ENCODE peak calls at places on chromosomes 4 and X, in four cellular contexts. One of them, this sample, is unnamed.

GRCh38 chr4:76579596-76580375 is 144.8 kb downstream of the SHROOM3 start:
- DNase-seq in WTC11: no peak
- DNase-seq in AG09309: no peak
- DNase-seq in substantia nigra: no peak
- DNase-seq in this sample: no peak

GRCh38 chr4:174086829-174087799 is 196.4 kb downstream of the FBXO8 start:
- DNase-seq in WTC11: no peak
- DNase-seq in substantia nigra: no peak
- DNase-seq in AG09309: no peak
- DNase-seq in this sample: no peak

GRCh38 chr4:35772291-35772690 is 472.0 kb downstream of the ARAP2 start:
- DNase-seq in AG09309: no peak
- DNase-seq in WTC11: no peak
- DNase-seq in substantia nigra: no peak
- DNase-seq in this sample: no peak

GRCh38 chrX:6793000-6793399 is 258.1 kb upstream of the VCX3A start:
- DNase-seq in AG09309: no peak
- DNase-seq in WTC11: no peak
- DNase-seq in substantia nigra: no peak
- DNase-seq in this sample: no peak

GRCh38 chrX:12965390-12965940 is 9.4 kb upstream of the TMSB4X start:
- DNase-seq in substantia nigra: no peak
- DNase-seq in AG09309: no peak
- DNase-seq in WTC11: no peak
- DNase-seq in this sample: no peak

GRCh38 chr4:106695846-106696245 is 327.3 kb upstream of the GIMD1 start:
- DNase-seq in AG09309: no peak
- DNase-seq in WTC11: no peak
- DNase-seq in substantia nigra: no peak
- DNase-seq in this sample: no peak

GRCh38 chr4:68599150-68599549 is 23.0 kb upstream of the UGT2B17 start:
- DNase-seq in substantia nigra: no peak
- DNase-seq in AG09309: no peak
- DNase-seq in WTC11: no peak
- DNase-seq in this sample: no peak

GRCh38 chrX:19602866-19603620 is 87.7 kb upstream of the MAP3K15 start:
- DNase-seq in AG09309: peak
- DNase-seq in WTC11: no peak
- DNase-seq in substantia nigra: no peak
- DNase-seq in this sample: no peak

GRCh38 chrX:40418413-40419195 is 162.2 kb upstream of the ATP6AP2 start:
- DNase-seq in AG09309: no peak
- DNase-seq in WTC11: no peak
- DNase-seq in substantia nigra: no peak
- DNase-seq in this sample: no peak

GRCh38 chrX:68945603-68946228 is 116.9 kb downstream of the EFNB1 start:
- DNase-seq in substantia nigra: no peak
- DNase-seq in WTC11: peak
- DNase-seq in AG09309: no peak
- DNase-seq in this sample: peak

GRCh38 chr4:93042746-93043145 is 739.0 kb downstream of the GRID2 start:
- DNase-seq in WTC11: no peak
- DNase-seq in substantia nigra: no peak
- DNase-seq in AG09309: no peak
- DNase-seq in this sample: no peak

GRCh38 chr4:155604718-155605601 is 61.7 kb upstream of the GUCY1A1 start:
- DNase-seq in AG09309: peak
- DNase-seq in substantia nigra: no peak
- DNase-seq in WTC11: no peak
- DNase-seq in this sample: no peak

This sample was measured in neural crest cell.